ENCODE peak calls at places on chromosomes 6 and 20, in ten cellular contexts. G is cardiac fibroblast; I is thyroid gland; C is breast epithelium; U is GM23338; F is CD8-positive, alpha-beta T cell; X is glutamatergic neuron; Z is mammary epithelial cell; Q is GM13976; H is fibroblast of the aortic adventitia. S is an unnamed sample.

GRCh38 chr6:24743265-24743943 is 24.4 kb upstream of the C6orf62 start:
- DNase-seq in Z (peak; percentile 94), U (no peak), F (no peak), X (no peak), H (peak; percentile 98), G (peak; percentile 99), I (no peak), C (no peak), Q (peak; percentile 41), S (no peak)

GRCh38 chr6:30844118-30844535 is 40.2 kb upstream of the DDR1 start:
- DNase-seq in Q (no peak), G (no peak), X (no peak), F (no peak), H (peak; percentile 75), I (peak; percentile 41), C (no peak), U (peak; percentile 88), Z (no peak), S (no peak)

GRCh38 chr6:111642463-111643158 is 36.9 kb upstream of the TRAF3IP2 start:
- DNase-seq in G (peak; percentile 90), U (peak; percentile 83), Q (peak; percentile 73), H (peak; percentile 84), Z (peak; percentile 65), I (peak; percentile 56), F (no peak), X (peak; percentile 57), C (no peak), S (peak; percentile 51)

GRCh38 chr6:9494864-9495263 is 920.0 kb downstream of the TFAP2A start:
- DNase-seq in Q (no peak), U (no peak), G (peak; percentile 18), Z (no peak), F (no peak), X (no peak), H (peak; percentile 82), I (no peak), C (no peak), S (no peak)

GRCh38 chr20:35870541-35871307 is 83.6 kb downstream of the SCAND1 start:
- DNase-seq in Z (no peak), U (no peak), F (no peak), I (no peak), C (no peak), G (peak; percentile 52), H (no peak), X (no peak), Q (no peak), S (no peak)

GRCh38 chr6:27230758-27231111 is 16.8 kb upstream of the PRSS16 start:
- DNase-seq in U (no peak), G (no peak), F (no peak), C (no peak), I (no peak), Z (no peak), Q (no peak), X (no peak), H (no peak), S (no peak)

GRCh38 chr20:49447946-49448809 is 34.3 kb downstream of the KCNB1 start:
- DNase-seq in Q (no peak), X (no peak), C (no peak), G (no peak), I (no peak), Z (no peak), U (no peak), H (peak; percentile 89), F (no peak), S (no peak)

GRCh38 chr20:2108987-2109386 is 7.4 kb downstream of the STK35 start:
- DNase-seq in G (peak; percentile 83), Q (no peak), C (no peak), I (no peak), X (no peak), H (peak; percentile 68), F (no peak), Z (peak; percentile 83), U (no peak), S (no peak)

GRCh38 chr6:117506180-117506835 is 23.8 kb downstream of the DCBLD1 start:
- DNase-seq in Q (no peak), F (no peak), X (no peak), U (peak; percentile 28), I (no peak), H (peak; percentile 88), C (no peak), G (peak; percentile 67), Z (peak; percentile 33), S (no peak)

GRCh38 chr6:41625442-41625841 is 12.8 kb upstream of the MDFI start:
- DNase-seq in Z (peak; percentile 79), Q (no peak), C (no peak), U (no peak), G (no peak), F (peak; percentile 16), X (no peak), H (peak; percentile 27), I (peak; percentile 15), S (no peak)

GRCh38 chr6:110033749-110034636 is 55.9 kb downstream of the GPR6 start:
- DNase-seq in Q (no peak), X (no peak), C (no peak), H (no peak), G (no peak), F (no peak), U (no peak), I (no peak), Z (no peak), S (no peak)

GRCh38 chr6:90393232-90393884 is 96.7 kb upstream of the BACH2 start:
- DNase-seq in C (no peak), X (peak; percentile 67), I (peak; percentile 53), H (peak; percentile 77), Q (peak; percentile 45), G (peak; percentile 70), F (peak; percentile 75), U (peak; percentile 88), Z (peak; percentile 57), S (peak; percentile 69)

GRCh38 chr20:24303393-24303792 is 166.0 kb upstream of the SYNDIG1 start:
- DNase-seq in X (no peak), I (no peak), C (no peak), G (peak; percentile 6), U (no peak), Q (no peak), H (peak; percentile 40), F (no peak), Z (no peak), S (no peak)
- TF ChIP-seq CTCF in X (no peak), I (no peak), C (no peak), G (no peak), U (peak; percentile 26), Q (no peak), H (peak; percentile 10), F (no peak), Z (peak; percentile 24), S (no peak)

GRCh38 chr20:8803065-8803464 is 265.8 kb upstream of the PLCB4 start:
- DNase-seq in H (peak; percentile 4), Q (no peak), I (no peak), Z (no peak), X (no peak), C (no peak), U (peak; percentile 52), F (no peak), G (peak; percentile 17), S (no peak)

GRCh38 chr20:8801686-8802085 is 267.2 kb upstream of the PLCB4 start:
- DNase-seq in C (no peak), F (no peak), Z (no peak), G (no peak), U (no peak), I (no peak), X (no peak), H (no peak), Q (no peak), S (no peak)

GRCh38 chr20:8798505-8798904 is 270.4 kb upstream of the PLCB4 start:
- DNase-seq in H (peak; percentile 96), U (no peak), Z (no peak), Q (no peak), F (no peak), I (no peak), X (no peak), C (no peak), G (peak; percentile 57), S (no peak)

GRCh38 chr20:8796088-8796665 is 272.7 kb upstream of the PLCB4 start:
- DNase-seq in U (no peak), F (no peak), H (peak; percentile 91), Q (no peak), Z (no peak), G (peak; percentile 26), C (no peak), X (no peak), I (no peak), S (no peak)

DNA sequence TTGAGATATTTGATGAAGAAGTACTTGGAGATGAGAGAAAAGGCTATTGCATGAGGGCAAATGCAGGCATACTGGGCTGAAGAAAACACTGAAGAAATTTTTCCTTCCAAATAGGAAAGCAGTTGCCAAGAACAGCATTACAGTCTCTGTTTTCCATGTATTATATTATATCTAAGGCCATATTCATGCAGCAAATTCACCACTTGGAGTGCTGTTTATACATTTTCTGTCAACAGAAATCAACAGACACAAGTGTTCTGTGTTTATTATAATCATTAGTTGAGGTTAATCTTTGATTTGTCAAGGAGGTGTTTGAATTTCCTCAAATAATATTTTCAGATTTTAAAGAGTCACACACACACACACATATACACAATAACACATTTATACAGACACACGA is 268.8 kb upstream of the PLCB4 start:
- DNase-seq in H (no peak), X (no peak), F (no peak), C (no peak), U (no peak), Z (no peak), I (no peak), Q (no peak), G (peak; percentile 7), S (no peak)
- TF ChIP-seq CTCF in H (no peak), X (no peak), F (no peak), C (no peak), U (no peak), Z (no peak), I (no peak), Q (no peak), G (no peak), S (no peak)

DNA sequence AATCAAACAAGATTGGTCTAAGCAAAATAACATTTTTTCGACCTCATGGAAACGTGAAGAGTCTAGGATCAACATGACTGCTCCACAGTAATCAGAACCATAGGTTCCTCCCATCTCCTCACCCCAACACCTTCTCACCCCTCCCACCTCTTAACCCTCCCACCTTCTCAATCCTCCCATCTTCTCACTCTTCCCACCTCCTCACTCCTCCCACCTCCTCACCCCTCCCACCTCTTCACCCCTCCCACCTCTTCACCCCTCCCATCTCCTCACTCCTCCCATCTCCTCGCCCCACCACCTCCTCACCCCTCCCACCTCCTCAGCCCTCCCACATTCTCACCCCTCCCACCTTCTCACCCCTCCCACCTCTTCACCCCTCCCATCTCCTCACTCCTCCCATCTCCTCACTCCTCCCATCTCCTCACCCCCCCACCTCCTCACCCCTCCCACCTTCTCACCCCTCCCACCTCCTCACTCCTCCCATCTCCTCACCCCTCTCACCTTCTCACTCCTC is 567.4 kb downstream of the C6orf118 start:
- DNase-seq in Q (no peak), X (no peak), H (no peak), I (no peak), F (no peak), U (peak; percentile 7), C (no peak), G (no peak), Z (no peak), S (no peak)
- TF ChIP-seq CTCF in Q (no peak), X (no peak), H (no peak), I (no peak), F (no peak), U (no peak), C (no peak), G (no peak), Z (no peak), S (no peak)

DNA sequence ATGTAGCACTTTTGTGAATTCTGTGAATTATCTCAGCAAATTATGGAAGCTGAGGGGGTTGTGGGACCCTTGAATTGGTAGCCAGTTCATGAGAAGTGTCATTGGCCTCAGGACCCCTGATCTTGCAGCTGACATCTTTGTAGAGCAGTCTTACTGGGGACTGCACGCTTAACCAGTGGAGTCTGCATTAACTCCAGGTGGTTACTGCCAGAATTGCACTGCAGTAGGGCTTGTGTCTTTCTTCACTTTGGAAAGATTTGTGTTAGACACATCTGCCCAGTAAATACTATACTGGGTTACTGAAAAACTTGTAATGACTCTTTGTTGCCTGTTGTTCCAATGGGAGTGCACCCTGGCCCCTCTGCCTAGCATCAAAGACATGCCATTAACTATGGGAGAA is 21.2 kb upstream of the CDKN1A start:
- DNase-seq in H (no peak), U (no peak), Z (no peak), Q (no peak), I (no peak), G (no peak), X (no peak), F (no peak), C (no peak), S (no peak)
- TF ChIP-seq CTCF in H (no peak), U (peak; percentile 11), Z (no peak), Q (no peak), I (no peak), G (no peak), X (peak; percentile 13), F (no peak), C (no peak), S (no peak)